ENCODE peak calls at places on chromosome 11, in six cellular contexts. One of them, this sample, is unnamed.

GRCh38 chr11:46694095-46694494 is 6.3 kb downstream of the ARHGAP1 start:
- DNase-seq in cardiac muscle cell: no peak
- DNase-seq in neural progenitor cell: no peak
- DNase-seq in GM23248: no peak
- DNase-seq in fibroblast of pulmonary artery: no peak
- DNase-seq in AG04450: no peak
- DNase-seq in this sample: no peak

GRCh38 chr11:114081641-114082414 is 22.3 kb downstream of the ZBTB16 start:
- DNase-seq in GM23248: peak; percentile 46
- DNase-seq in neural progenitor cell: no peak
- DNase-seq in fibroblast of pulmonary artery: peak; percentile 90
- DNase-seq in cardiac muscle cell: peak; percentile 94
- DNase-seq in AG04450: no peak
- DNase-seq in this sample: no peak

GRCh38 chr11:123434262-123434661 is 4.2 kb downstream of the GRAMD1B start:
- DNase-seq in fibroblast of pulmonary artery: peak; percentile 43
- DNase-seq in AG04450: no peak
- DNase-seq in GM23248: peak; percentile 59
- DNase-seq in neural progenitor cell: peak; percentile 41
- DNase-seq in cardiac muscle cell: no peak
- DNase-seq in this sample: peak; percentile 51

GRCh38 chr11:65316979-65317786 is 2.5 kb downstream of the CDC42EP2 start:
- DNase-seq in fibroblast of pulmonary artery: peak; percentile 86
- DNase-seq in AG04450: no peak
- DNase-seq in cardiac muscle cell: peak; percentile 71
- DNase-seq in GM23248: peak; percentile 96
- DNase-seq in neural progenitor cell: peak; percentile 69
- DNase-seq in this sample: peak; percentile 98

GRCh38 chr11:108483163-108483562 is 15.0 kb downstream of the POGLUT3 start:
- DNase-seq in fibroblast of pulmonary artery: no peak
- DNase-seq in GM23248: peak; percentile 36
- DNase-seq in AG04450: no peak
- DNase-seq in cardiac muscle cell: no peak
- DNase-seq in neural progenitor cell: no peak
- DNase-seq in this sample: peak; percentile 58

GRCh38 chr11:86377972-86378371 is 3.3 kb downstream of the CCDC81 start:
- DNase-seq in AG04450: no peak
- DNase-seq in neural progenitor cell: no peak
- DNase-seq in cardiac muscle cell: no peak
- DNase-seq in GM23248: no peak
- DNase-seq in fibroblast of pulmonary artery: no peak
- DNase-seq in this sample: peak; percentile 2

GRCh38 chr11:3623126-3623525 is 18.7 kb downstream of the ART5 start:
- DNase-seq in AG04450: no peak
- DNase-seq in GM23248: no peak
- DNase-seq in cardiac muscle cell: no peak
- DNase-seq in fibroblast of pulmonary artery: no peak
- DNase-seq in neural progenitor cell: no peak
- DNase-seq in this sample: no peak

GRCh38 chr11:103609117-103610066 is 427.0 kb upstream of the DDI1 start:
- DNase-seq in GM23248: peak; percentile 89
- DNase-seq in cardiac muscle cell: peak; percentile 98
- DNase-seq in AG04450: peak; percentile 82
- DNase-seq in fibroblast of pulmonary artery: peak; percentile 96
- DNase-seq in neural progenitor cell: no peak
- DNase-seq in this sample: peak; percentile 97

GRCh38 chr11:34585870-34586654 is 34.8 kb upstream of the EHF start:
- DNase-seq in neural progenitor cell: peak; percentile 66
- DNase-seq in cardiac muscle cell: peak; percentile 85
- DNase-seq in GM23248: peak; percentile 67
- DNase-seq in AG04450: peak; percentile 39
- DNase-seq in fibroblast of pulmonary artery: peak; percentile 81
- DNase-seq in this sample: peak; percentile 84

GRCh38 chr11:108199446-108200321 is 22.8 kb downstream of the NPAT start:
- DNase-seq in GM23248: peak; percentile 66
- DNase-seq in neural progenitor cell: no peak
- DNase-seq in fibroblast of pulmonary artery: peak; percentile 75
- DNase-seq in AG04450: no peak
- DNase-seq in cardiac muscle cell: peak; percentile 82
- DNase-seq in this sample: peak; percentile 53

DNA sequence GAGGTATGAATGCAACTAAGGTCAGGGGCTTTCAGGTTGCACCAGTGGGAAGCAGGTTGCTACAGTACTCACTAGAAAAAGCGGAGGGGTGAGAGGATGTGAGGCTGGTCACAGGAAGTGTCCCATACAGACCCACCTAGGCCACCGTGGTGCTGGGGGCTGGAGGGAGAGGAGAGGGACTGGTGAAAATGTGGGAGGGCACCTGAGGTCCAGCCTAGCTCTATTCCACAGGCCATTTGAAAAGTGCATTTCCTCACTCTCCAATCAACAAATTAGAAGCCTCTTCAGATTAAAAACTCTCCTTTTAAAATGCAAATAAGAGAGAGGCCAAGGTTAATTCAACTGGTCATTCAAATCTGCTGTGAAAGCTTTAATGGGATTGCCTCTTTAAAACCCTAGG is 38.6 kb upstream of the NCAM1 start:
- DNase-seq in fibroblast of pulmonary artery: no peak
- DNase-seq in neural progenitor cell: no peak
- DNase-seq in cardiac muscle cell: no peak
- DNase-seq in AG04450: no peak
- DNase-seq in GM23248: no peak
- DNase-seq in this sample: no peak
- H3K4me3 ChIP-seq in fibroblast of pulmonary artery: no peak overlapping the region
- H3K4me3 ChIP-seq in neural progenitor cell: no peak overlapping the region
- H3K4me3 ChIP-seq in cardiac muscle cell: no peak overlapping the region
- H3K4me3 ChIP-seq in AG04450: no peak overlapping the region
- H3K4me3 ChIP-seq in GM23248: no peak overlapping the region
- H3K4me3 ChIP-seq in this sample: no peak overlapping the region

DNA sequence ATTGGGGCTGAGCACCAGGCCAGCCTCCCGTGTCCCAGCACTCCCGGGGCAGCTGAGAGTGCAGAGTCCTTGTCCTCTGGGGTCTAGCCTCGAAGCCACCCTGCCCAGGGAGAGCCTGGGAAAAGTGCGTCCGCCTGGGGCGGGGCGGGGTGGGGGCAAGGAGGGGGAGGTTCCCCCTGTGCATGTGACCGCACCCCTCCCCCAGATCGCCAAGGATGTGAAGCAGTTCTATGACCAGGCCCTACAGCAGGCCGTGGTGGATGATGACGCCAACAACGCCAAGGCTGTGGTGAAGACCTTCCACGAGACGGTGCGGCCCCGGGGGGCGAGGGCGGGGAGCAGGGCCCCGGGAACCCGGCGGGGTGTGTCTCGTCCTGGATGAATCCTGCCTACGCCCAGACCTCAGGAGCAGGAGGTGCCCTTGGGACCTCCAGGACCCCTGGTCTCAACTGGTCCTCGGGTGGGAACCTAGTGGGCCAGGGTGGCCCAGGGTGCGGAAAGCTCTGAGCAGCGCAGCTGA is 5.3 kb upstream of the TSSC4 start:
- DNase-seq in GM23248: no peak
- DNase-seq in AG04450: no peak
- DNase-seq in fibroblast of pulmonary artery: no peak
- DNase-seq in neural progenitor cell: no peak
- DNase-seq in cardiac muscle cell: no peak
- DNase-seq in this sample: no peak
- H3K4me3 ChIP-seq in GM23248: no peak overlapping the region
- H3K4me3 ChIP-seq in AG04450: no peak overlapping the region
- H3K4me3 ChIP-seq in fibroblast of pulmonary artery: no peak overlapping the region
- H3K4me3 ChIP-seq in neural progenitor cell: no peak overlapping the region
- H3K4me3 ChIP-seq in cardiac muscle cell: no peak overlapping the region
- H3K4me3 ChIP-seq in this sample: no peak overlapping the region

DNA sequence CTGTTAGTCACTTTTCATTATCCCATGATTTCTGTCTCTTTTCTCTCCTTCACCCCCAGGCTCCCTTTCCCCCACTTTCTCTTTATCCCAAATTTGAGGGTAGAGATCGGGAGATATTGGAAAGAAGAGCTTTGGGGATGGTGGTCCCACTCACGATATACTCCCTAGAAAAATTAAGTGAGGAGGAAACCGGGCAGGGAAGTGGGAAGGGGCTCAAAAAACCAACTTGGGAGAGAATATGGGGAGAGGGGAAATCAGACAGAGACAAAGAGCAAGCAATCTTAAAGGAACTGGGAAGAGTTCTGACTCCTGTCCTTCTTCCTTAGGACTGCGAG is 939 bp upstream of the DCHS1 start:
- DNase-seq in GM23248: no peak
- DNase-seq in AG04450: no peak
- DNase-seq in fibroblast of pulmonary artery: no peak
- DNase-seq in cardiac muscle cell: no peak
- DNase-seq in neural progenitor cell: no peak
- DNase-seq in this sample: no peak
- H3K4me3 ChIP-seq in GM23248: no peak overlapping the region
- H3K4me3 ChIP-seq in AG04450: peak overlapping the region; percentile 63
- H3K4me3 ChIP-seq in fibroblast of pulmonary artery: no peak overlapping the region
- H3K4me3 ChIP-seq in cardiac muscle cell: peak overlapping the region; percentile 79
- H3K4me3 ChIP-seq in neural progenitor cell: peak overlapping the region; percentile 64
- H3K4me3 ChIP-seq in this sample: no peak overlapping the region

GRCh38 chr11:68314886-68315580 is 2.6 kb downstream of the LRP5 start:
- DNase-seq in cardiac muscle cell: peak; percentile 38
- DNase-seq in GM23248: no peak
- DNase-seq in fibroblast of pulmonary artery: no peak
- DNase-seq in AG04450: no peak
- DNase-seq in neural progenitor cell: no peak
- DNase-seq in this sample: peak; percentile 93
- H3K4me3 ChIP-seq in cardiac muscle cell: no peak overlapping the region
- H3K4me3 ChIP-seq in GM23248: no peak overlapping the region
- H3K4me3 ChIP-seq in fibroblast of pulmonary artery: peak overlapping the region; percentile 67
- H3K4me3 ChIP-seq in AG04450: peak overlapping the region; percentile 76
- H3K4me3 ChIP-seq in neural progenitor cell: no peak overlapping the region
- H3K4me3 ChIP-seq in this sample: peak overlapping the region; percentile 91

GRCh38 chr11:81345609-81346008 is 1388.1 kb downstream of the FAM181B start:
- DNase-seq in cardiac muscle cell: no peak
- DNase-seq in fibroblast of pulmonary artery: no peak
- DNase-seq in AG04450: no peak
- DNase-seq in neural progenitor cell: no peak
- DNase-seq in GM23248: no peak
- DNase-seq in this sample: no peak
- H3K4me3 ChIP-seq in cardiac muscle cell: no peak overlapping the region
- H3K4me3 ChIP-seq in fibroblast of pulmonary artery: no peak overlapping the region
- H3K4me3 ChIP-seq in AG04450: no peak overlapping the region
- H3K4me3 ChIP-seq in neural progenitor cell: no peak overlapping the region
- H3K4me3 ChIP-seq in GM23248: no peak overlapping the region
- H3K4me3 ChIP-seq in this sample: no peak overlapping the region

DNA sequence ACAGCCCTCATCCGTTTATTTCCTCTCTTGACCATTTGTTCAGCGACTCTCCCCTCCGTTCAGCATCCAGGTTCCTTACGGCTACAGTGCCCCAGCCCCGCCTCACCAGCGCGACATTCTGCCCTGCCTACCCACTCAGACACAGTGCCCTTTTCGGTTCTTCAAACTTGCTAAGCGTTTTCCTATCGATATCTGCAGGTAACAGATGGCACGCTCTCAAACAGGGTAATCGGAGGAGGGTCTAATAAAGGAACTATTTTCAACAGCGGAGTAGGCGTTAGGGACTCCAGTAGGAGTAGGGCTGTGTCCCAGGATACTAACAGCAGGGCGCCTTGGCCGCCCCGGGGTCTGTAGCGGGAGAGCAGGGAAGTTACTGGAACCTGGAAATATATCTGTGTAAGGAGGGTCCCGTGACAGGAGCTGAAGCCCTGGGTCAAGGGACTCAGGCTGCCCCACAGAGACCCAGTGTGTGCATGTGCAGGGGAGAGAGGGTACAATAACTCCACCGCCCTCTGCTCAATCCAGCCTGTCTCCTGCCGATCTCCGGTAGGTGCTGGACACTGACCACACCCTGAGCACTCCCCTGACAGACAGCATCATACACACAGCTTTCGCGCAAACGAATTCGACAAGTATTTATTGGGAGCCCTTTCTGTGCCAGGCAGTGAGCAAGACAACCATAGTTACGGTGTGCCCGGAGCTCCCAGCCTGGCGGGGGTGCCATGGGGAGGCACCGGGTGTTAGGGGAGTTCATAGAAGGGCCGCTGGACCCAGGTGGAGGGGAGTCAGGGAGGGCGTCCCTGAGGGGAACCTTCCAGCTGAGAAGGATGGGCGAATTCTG is 2.1 kb downstream of the KLHL35 start:
- DNase-seq in AG04450: no peak
- DNase-seq in cardiac muscle cell: no peak
- DNase-seq in GM23248: no peak
- DNase-seq in neural progenitor cell: no peak
- DNase-seq in fibroblast of pulmonary artery: no peak
- DNase-seq in this sample: peak; percentile 35
- H3K4me3 ChIP-seq in AG04450: peak overlapping the region; percentile 44
- H3K4me3 ChIP-seq in cardiac muscle cell: peak overlapping the region; percentile 32
- H3K4me3 ChIP-seq in GM23248: peak overlapping the region; percentile 67
- H3K4me3 ChIP-seq in neural progenitor cell: peak overlapping the region; percentile 36
- H3K4me3 ChIP-seq in fibroblast of pulmonary artery: peak overlapping the region; percentile 25
- H3K4me3 ChIP-seq in this sample: peak overlapping the region; percentile 66

This sample was measured in PC-3.